ENCODE peak calls at places on chromosomes 16 and 17, in ten cellular contexts. Y is brain microvascular endothelial cell, M is spleen, H is PC-3, V is AG04450, L is gastrocnemius medialis, D is astrocyte, C is fibroblast of lung, S is ovary, F is A549. U is an unnamed sample.

GRCh38 chr16:72554935-72555334 is 383.0 kb upstream of the PMFBP1 start:
- DNase-seq in Y (peak; percentile 31), M (no peak), H (peak; percentile 21), V (no peak), L (no peak), D (no peak), C (no peak), S (no peak), F (no peak), U (no peak)

GRCh38 chr17:16013943-16014407 is 14.4 kb downstream of the TTC19 start:
- DNase-seq in Y (peak; percentile 65), M (no peak), H (peak; percentile 90), V (peak; percentile 59), L (no peak), D (peak; percentile 81), C (peak; percentile 86), S (no peak), F (peak; percentile 48), U (no peak)

GRCh38 chr17:37650419-37651003 is 7.3 kb upstream of the DDX52 start:
- DNase-seq in Y (peak; percentile 40), M (no peak), H (peak; percentile 46), V (no peak), L (no peak), D (no peak), C (peak; percentile 33), S (no peak), F (peak; percentile 67), U (no peak)

GRCh38 chr17:34840758-34841157 is 120.5 kb downstream of the CCT6B start:
- DNase-seq in Y (no peak), M (no peak), H (no peak), V (no peak), L (no peak), D (no peak), C (no peak), S (no peak), F (no peak), U (no peak)

GRCh38 chr16:49687603-49688002 is 168.3 kb downstream of the ZNF423 start:
- DNase-seq in Y (no peak), M (no peak), H (no peak), V (no peak), L (no peak), D (no peak), C (no peak), S (no peak), F (no peak), U (no peak)

GRCh38 chr16:27839419-27839818 is 224.1 kb downstream of the GSG1L start:
- DNase-seq in Y (peak; percentile 33), M (peak; percentile 9), H (peak; percentile 4), V (no peak), L (no peak), D (peak; percentile 53), C (peak; percentile 61), S (no peak), F (no peak), U (no peak)

GRCh38 chr16:67183-67791 is 5.1 kb downstream of the RHBDF1 start:
- DNase-seq in Y (no peak), M (peak; percentile 48), H (no peak), V (no peak), L (no peak), D (no peak), C (no peak), S (no peak), F (no peak), U (no peak)

GRCh38 chr16:20906225-20906870 is 5.8 kb downstream of the LYRM1 start:
- DNase-seq in Y (peak; percentile 42), M (no peak), H (peak; percentile 92), V (peak; percentile 68), L (no peak), D (peak; percentile 92), C (peak; percentile 94), S (no peak), F (no peak), U (no peak)

GRCh38 chr16:56382901-56383355 is 42.4 kb downstream of the AMFR start:
- DNase-seq in Y (no peak), M (no peak), H (peak; percentile 86), V (peak; percentile 43), L (no peak), D (peak; percentile 76), C (peak; percentile 83), S (no peak), F (peak; percentile 34), U (no peak)

GRCh38 chr17:27381007-27381501 is 75.2 kb upstream of the KSR1 start:
- DNase-seq in Y (peak; percentile 34), M (peak; percentile 91), H (peak; percentile 43), V (no peak), L (peak; percentile 17), D (peak; percentile 32), C (peak; percentile 53), S (peak; percentile 74), F (peak; percentile 78), U (peak; percentile 81)

GRCh38 chr16:78396046-78396445 is 296.6 kb downstream of the WWOX start:
- DNase-seq in Y (no peak), M (no peak), H (peak; percentile 22), V (no peak), L (no peak), D (no peak), C (no peak), S (no peak), F (peak; percentile 5), U (no peak)

GRCh38 chr17:82569621-82570020 is 50.1 kb downstream of the FOXK2 start:
- DNase-seq in Y (no peak), M (no peak), H (no peak), V (no peak), L (no peak), D (no peak), C (no peak), S (no peak), F (no peak), U (no peak)

GRCh38 chr16:88309905-88310259 is 72.9 kb upstream of the ZNF469 start:
- DNase-seq in Y (no peak), M (no peak), H (peak; percentile 13), V (no peak), L (no peak), D (no peak), C (no peak), S (no peak), F (no peak), U (peak; percentile 6)

GRCh38 chr17:61389670-61390478 is 9.8 kb upstream of the TBX2 start:
- DNase-seq in Y (no peak), M (peak; percentile 86), H (peak; percentile 69), V (no peak), L (no peak), D (no peak), C (no peak), S (peak; percentile 70), F (peak; percentile 72), U (peak; percentile 86)

DNA sequence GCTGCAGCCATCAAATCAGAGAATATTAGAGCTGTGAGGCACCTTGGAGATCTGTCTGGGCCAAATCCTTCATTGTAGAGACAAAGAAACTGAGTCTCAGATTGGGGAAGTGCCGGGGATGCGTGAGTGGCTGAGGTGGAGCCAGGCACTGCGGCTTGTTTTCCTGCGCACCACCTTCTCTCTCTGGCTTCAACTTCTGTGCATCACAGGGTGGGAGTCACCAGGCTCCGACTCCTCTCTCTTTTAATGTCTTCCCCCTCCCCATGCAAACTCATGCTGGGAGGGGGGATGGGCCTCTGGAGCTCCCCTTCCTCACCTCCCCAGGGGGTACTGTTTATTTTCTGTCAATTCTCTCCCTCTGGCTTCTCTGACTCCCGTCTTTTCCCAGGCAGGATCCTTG is 8.7 kb upstream of the ETV4 start:
- DNase-seq in Y (no peak), M (no peak), H (no peak), V (no peak), L (no peak), D (no peak), C (no peak), S (no peak), F (no peak), U (no peak)
- H3K4me3 ChIP-seq in Y (no peak overlapping the region), M (no peak overlapping the region), H (no peak overlapping the region), V (no peak overlapping the region), L (no peak overlapping the region), D (no peak overlapping the region), C (no peak overlapping the region), S (no peak overlapping the region), F (no peak overlapping the region), U (no peak overlapping the region)

GRCh38 chr16:2152695-2153506 is 2.7 kb upstream of the TRAF7 start:
- DNase-seq in Y (no peak), M (peak; percentile 83), H (peak; percentile 31), V (no peak), L (no peak), D (no peak), C (peak; percentile 26), S (no peak), F (no peak), U (no peak)

GRCh38 chr16:2149630-2150417 is 1.4 kb downstream of the RAB26 start:
- DNase-seq in Y (no peak), M (peak; percentile 69), H (peak; percentile 11), V (no peak), L (no peak), D (no peak), C (peak; percentile 27), S (no peak), F (peak; percentile 49), U (peak; percentile 20)

GRCh38 chr16:2150418-2151187 is 2.2 kb downstream of the RAB26 start:
- DNase-seq in Y (no peak), M (peak; percentile 68), H (peak; percentile 43), V (no peak), L (no peak), D (peak; percentile 57), C (peak; percentile 66), S (no peak), F (peak; percentile 66), U (peak; percentile 24)

GRCh38 chr16:2148714-2149629 is 547 bp downstream of the RAB26 start:
- DNase-seq in Y (no peak), M (peak; percentile 84), H (peak; percentile 44), V (no peak), L (no peak), D (no peak), C (peak; percentile 23), S (no peak), F (peak; percentile 62), U (peak; percentile 65)

GRCh38 chr16:2151188-2152091 is 3.0 kb downstream of the RAB26 start:
- DNase-seq in Y (no peak), M (peak; percentile 74), H (no peak), V (no peak), L (no peak), D (no peak), C (no peak), S (no peak), F (no peak), U (peak; percentile 51)
- H3K27ac ChIP-seq in Y (no peak overlapping the region), M (peak overlapping the region; percentile 45), H (no peak overlapping the region), V (peak overlapping the region; percentile 57), L (peak overlapping the region; percentile 88), D (no peak overlapping the region), C (no peak overlapping the region), S (no peak overlapping the region), F (peak overlapping the region; percentile 92), U (no peak overlapping the region)

DNA sequence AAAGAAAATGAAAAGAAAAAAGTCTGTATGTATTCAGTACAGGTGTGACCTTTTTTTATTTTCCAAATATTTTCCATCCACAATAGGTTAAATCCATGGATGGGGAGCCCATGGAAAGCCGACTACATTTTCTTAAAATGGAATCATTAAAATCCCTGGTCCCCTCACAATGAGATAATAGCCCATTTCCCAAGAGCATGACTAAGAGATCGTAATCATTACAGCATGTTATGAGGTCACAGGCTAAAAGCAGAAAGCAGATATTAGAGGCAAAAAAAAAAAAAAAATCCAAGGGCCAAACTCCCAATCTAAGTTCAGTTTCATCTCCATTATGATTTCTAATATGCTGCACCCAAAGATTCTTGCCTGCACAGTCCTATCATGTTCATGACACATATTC is 44.7 kb downstream of the CYTH1 start:
- DNase-seq in Y (no peak), M (no peak), H (peak; percentile 66), V (peak; percentile 24), L (no peak), D (peak; percentile 75), C (peak; percentile 76), S (no peak), F (no peak), U (no peak)
- H3K4me3 ChIP-seq in Y (no peak overlapping the region), M (no peak overlapping the region), H (peak overlapping the region; percentile 74), V (no peak overlapping the region), L (peak overlapping the region; percentile 42), D (no peak overlapping the region), C (no peak overlapping the region), S (no peak overlapping the region), F (peak overlapping the region; percentile 61), U (peak overlapping the region; percentile 29)

GRCh38 chr17:49835472-49835871 is 12.4 kb downstream of the TAC4 start:
- DNase-seq in Y (no peak), M (no peak), H (no peak), V (no peak), L (no peak), D (no peak), C (no peak), S (no peak), F (no peak), U (no peak)
- H3K27ac ChIP-seq in Y (no peak overlapping the region), M (peak overlapping the region; percentile 32), H (no peak overlapping the region), V (no peak overlapping the region), L (peak overlapping the region; percentile 2), D (no peak overlapping the region), C (no peak overlapping the region), S (no peak overlapping the region), F (peak overlapping the region; percentile 83), U (peak overlapping the region; percentile 46)